ENCODE peak calls at places on chromosomes 16 and 17, in seven cellular contexts. T is body of pancreas, P is fibroblast of lung, B is IMR-90, J is ovary, O is thyroid gland, U is psoas muscle. V is an unnamed sample.
A peak's percentile ranks its signal among the peaks of the same experiment; 100 is the strongest.

GRCh38 chr16:20242568-20243240 is 84.6 kb downstream of the GP2 start:
- DNase-seq in T (no peak), P (no peak), B (no peak), J (no peak), O (no peak), U (no peak), V (no peak)

GRCh38 chr17:50270430-50271172 is 3.7 kb upstream of the TMEM92 start:
- DNase-seq in T (no peak), P (peak; percentile 82), B (peak; percentile 81), J (peak; percentile 74), O (no peak), U (no peak), V (peak; percentile 46)

GRCh38 chr17:41802961-41803682 is 8.6 kb downstream of the P3H4 start:
- DNase-seq in T (no peak), P (no peak), B (no peak), J (no peak), O (no peak), U (no peak), V (no peak)

GRCh38 chr17:28807925-28808641 is 34.5 kb downstream of the FAM222B start:
- DNase-seq in T (peak; percentile 30), P (peak; percentile 93), B (peak; percentile 92), J (no peak), O (no peak), U (no peak), V (no peak)

GRCh38 chr16:66248096-66248495 is 118.4 kb upstream of the CDH5 start:
- DNase-seq in T (peak; percentile 35), P (peak; percentile 73), B (peak; percentile 77), J (peak; percentile 88), O (peak; percentile 25), U (peak; percentile 90), V (peak; percentile 50)

GRCh38 chr16:77322757-77323156 is 112.1 kb downstream of the ADAMTS18 start:
- DNase-seq in T (peak; percentile 7), P (no peak), B (no peak), J (no peak), O (no peak), U (no peak), V (no peak)

GRCh38 chr17:1270210-1271019 is at the start of gene BHLHA9:
- DNase-seq in T (no peak), P (no peak), B (no peak), J (no peak), O (no peak), U (no peak), V (no peak)

GRCh38 chr16:66408181-66409048 is 18.7 kb upstream of the BEAN1 start:
- DNase-seq in T (no peak), P (peak; percentile 59), B (peak; percentile 88), J (no peak), O (no peak), U (no peak), V (peak; percentile 26)

GRCh38 chr16:31190061-31190460 is 10.1 kb downstream of the FUS start:
- DNase-seq in T (no peak), P (no peak), B (no peak), J (no peak), O (no peak), U (no peak), V (no peak)

GRCh38 chr16:69818811-69819587 is 56.9 kb downstream of the WWP2 start:
- DNase-seq in T (no peak), P (no peak), B (no peak), J (no peak), O (no peak), U (no peak), V (no peak)

GRCh38 chr17:8698142-8699050 is 46.2 kb downstream of the CCDC42 start:
- DNase-seq in T (peak; percentile 25), P (peak; percentile 68), B (peak; percentile 79), J (peak; percentile 89), O (peak; percentile 17), U (no peak), V (peak; percentile 75)

GRCh38 chr17:39196820-39197331 is 593 bp downstream of the CACNB1 start:
- DNase-seq in T (no peak), P (no peak), B (no peak), J (peak; percentile 60), O (peak; percentile 52), U (peak; percentile 87), V (peak; percentile 42)

GRCh38 chr17:29165800-29166506 is 14.2 kb downstream of the MYO18A start:
- DNase-seq in T (no peak), P (no peak), B (no peak), J (no peak), O (no peak), U (no peak), V (no peak)

GRCh38 chr16:87076950-87077749 is 240.0 kb downstream of the C16orf95 start:
- DNase-seq in T (peak; percentile 87), P (peak; percentile 59), B (peak; percentile 55), J (no peak), O (peak; percentile 23), U (no peak), V (no peak)

GRCh38 chr17:78828470-78829185 is 12.0 kb downstream of the USP36 start:
- DNase-seq in T (no peak), P (peak; percentile 66), B (peak; percentile 78), J (peak; percentile 21), O (no peak), U (peak; percentile 22), V (no peak)

GRCh38 chr17:78825696-78826095 is 14.9 kb downstream of the USP36 start:
- DNase-seq in T (no peak), P (no peak), B (no peak), J (peak; percentile 23), O (no peak), U (peak; percentile 38), V (no peak)

GRCh38 chr17:78829477-78829876 is 11.1 kb downstream of the USP36 start:
- DNase-seq in T (no peak), P (no peak), B (no peak), J (peak; percentile 1), O (no peak), U (no peak), V (no peak)

GRCh38 chr17:78826426-78826825 is 14.2 kb downstream of the USP36 start:
- DNase-seq in T (no peak), P (no peak), B (peak; percentile 53), J (no peak), O (no peak), U (no peak), V (no peak)

GRCh38 chr17:78826836-78827509 is 13.6 kb downstream of the USP36 start:
- DNase-seq in T (no peak), P (no peak), B (no peak), J (peak; percentile 29), O (no peak), U (peak; percentile 55), V (no peak)
- H3K36me3 ChIP-seq in T (peaks cover 6% of the 10 kb centered on the region), P (peaks cover 33% of the 10 kb centered on the region), B (peaks cover 47% of the 10 kb centered on the region), J (no peaks in the 10 kb centered on the region), O (peaks cover 54% of the 10 kb centered on the region), U (peaks cover 3% of the 10 kb centered on the region), V (no peaks in the 10 kb centered on the region)

DNA sequence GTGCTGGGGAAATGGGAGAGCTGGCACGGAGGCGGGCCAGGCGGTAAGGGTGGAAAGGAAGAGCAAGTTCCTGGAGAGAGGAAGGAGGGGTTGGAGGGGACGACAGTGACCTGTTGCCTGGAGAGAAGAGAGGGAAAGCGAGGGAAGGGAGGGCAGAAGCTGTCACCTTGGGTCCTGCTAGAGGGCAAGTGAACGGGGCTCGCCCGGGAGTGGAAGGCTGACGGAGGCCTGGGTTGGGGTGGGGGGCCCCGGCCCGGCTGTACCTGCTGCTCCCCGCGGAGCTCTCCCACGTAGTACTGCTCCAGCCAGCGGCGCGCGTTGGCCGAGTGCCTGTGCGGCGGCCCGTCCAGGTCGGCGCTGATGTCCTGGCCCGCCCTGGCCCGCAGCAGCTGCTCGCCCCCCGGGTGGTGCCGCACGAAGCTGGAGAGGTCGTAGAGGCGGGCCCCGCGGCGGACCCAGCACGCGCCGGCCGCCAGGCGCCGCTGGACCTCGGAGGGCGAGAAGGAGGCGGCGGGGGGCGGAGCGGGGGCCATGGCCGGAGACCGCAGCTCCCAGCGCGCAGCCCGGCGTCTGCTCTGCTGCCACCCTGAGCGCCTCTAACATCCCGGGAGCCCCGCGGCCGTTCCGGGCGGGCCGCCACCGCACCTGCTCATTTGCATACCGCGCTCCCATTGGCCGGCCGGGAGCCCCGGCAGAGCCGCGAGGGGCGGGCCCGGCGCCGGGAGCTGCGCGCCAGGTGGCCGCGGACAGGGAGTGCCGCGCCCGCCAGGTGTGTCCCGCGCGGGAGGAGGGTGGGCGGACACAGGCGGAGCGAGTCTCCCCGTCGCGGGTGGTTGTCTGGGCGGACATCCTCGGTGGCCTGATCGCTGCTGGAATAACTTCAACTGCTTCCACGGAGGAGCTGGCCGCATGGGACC is at the start of gene FA2H:
- DNase-seq in T (peak; percentile 98), P (peak; percentile 8), B (peak; percentile 23), J (peak; percentile 75), O (peak; percentile 95), U (peak; percentile 62), V (peak; percentile 84)
- TF ChIP-seq CTCF in T (peak; percentile 48), P (no peak), B (peak; percentile 31), J (no peak), O (peak; percentile 59), U (peak; percentile 33), V (no peak)

GRCh38 chr17:64572682-64573154 is 65.9 kb downstream of the CEP95 start:
- DNase-seq in T (no peak), P (peak; percentile 26), B (peak; percentile 61), J (no peak), O (no peak), U (no peak), V (no peak)
- H3K36me3 ChIP-seq in T (no peaks in the 10 kb centered on the region), P (peaks cover 10% of the 10 kb centered on the region), B (peaks cover 46% of the 10 kb centered on the region), J (no peaks in the 10 kb centered on the region), O (peaks cover 21% of the 10 kb centered on the region), U (peaks cover 4% of the 10 kb centered on the region), V (no peaks in the 10 kb centered on the region)

GRCh38 chr17:78951967-78952551 is 26.9 kb upstream of the TIMP2 start:
- DNase-seq in T (no peak), P (peak; percentile 71), B (peak; percentile 44), J (peak; percentile 74), O (peak; percentile 69), U (no peak), V (peak; percentile 28)
- TF ChIP-seq CTCF in T (no peak), P (no peak), B (no peak), J (no peak), O (no peak), U (no peak), V (no peak)

GRCh38 chr17:3715296-3715695 is 8.4 kb upstream of the HASPIN start:
- DNase-seq in T (no peak), P (no peak), B (no peak), J (no peak), O (no peak), U (no peak), V (no peak)
- H3K36me3 ChIP-seq in T (peaks cover 8% of the 10 kb centered on the region), P (peaks cover 6% of the 10 kb centered on the region), B (peaks cover 40% of the 10 kb centered on the region), J (no peaks in the 10 kb centered on the region), O (peaks cover 12% of the 10 kb centered on the region), U (peaks cover 7% of the 10 kb centered on the region), V (no peaks in the 10 kb centered on the region)

DNA sequence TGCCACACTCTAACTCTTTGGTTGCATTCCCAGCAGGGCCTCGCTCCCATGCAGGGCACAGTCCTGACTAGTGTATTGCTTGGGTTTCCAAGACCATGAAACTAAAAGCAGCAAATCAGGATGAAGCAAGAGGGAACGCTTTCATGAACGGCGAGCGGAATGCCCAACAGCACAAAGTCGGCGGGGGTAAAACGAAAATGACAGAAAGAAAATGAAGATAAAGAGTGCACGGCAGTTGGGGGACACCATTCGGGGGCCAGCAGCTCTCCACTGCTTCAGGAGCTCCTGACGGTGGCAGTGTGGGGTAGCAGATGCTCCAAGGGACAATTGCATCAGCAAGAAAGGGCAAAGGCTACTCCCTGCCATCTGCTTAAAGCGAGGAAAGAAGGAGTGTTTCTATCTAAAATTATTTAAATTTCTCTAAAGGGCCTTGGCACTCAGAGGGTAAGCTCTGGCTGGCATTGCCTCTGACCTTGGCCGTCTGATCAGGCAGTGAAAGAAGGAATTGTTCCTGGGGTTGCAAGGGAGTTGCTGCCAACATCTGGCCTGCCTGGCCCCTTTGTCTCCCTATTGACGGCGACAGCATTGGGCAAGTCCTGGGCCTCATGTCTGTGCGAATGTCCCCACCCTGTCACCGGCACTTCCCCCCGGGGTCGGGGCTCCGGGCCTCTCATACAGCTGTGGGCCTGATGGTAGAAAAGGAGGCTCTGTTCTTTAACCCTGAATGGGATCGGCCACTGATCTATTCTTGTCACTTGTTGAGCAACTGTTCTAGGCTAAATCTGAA is 138.2 kb downstream of the CMIP start:
- DNase-seq in T (peak; percentile 62), P (peak; percentile 46), B (no peak), J (no peak), O (no peak), U (no peak), V (peak; percentile 49)
- TF ChIP-seq CTCF in T (peak; percentile 29), P (no peak), B (no peak), J (no peak), O (no peak), U (no peak), V (no peak)